ENCODE peak calls at places on chromosomes 5 and 9, in five cellular contexts. One of them, this sample, is unnamed.

GRCh38 chr5:149887622-149888183 is 56.9 kb downstream of the PDE6A start:
- DNase-seq in iPS DF 19.7: no peak
- DNase-seq in uterus: no peak
- DNase-seq in stomach: no peak
- DNase-seq in mesothelial cell of epicardium: peak
- DNase-seq in this sample: no peak

GRCh38 chr5:24397601-24398000 is 247.2 kb downstream of the CDH10 start:
- DNase-seq in iPS DF 19.7: no peak
- DNase-seq in uterus: no peak
- DNase-seq in stomach: no peak
- DNase-seq in mesothelial cell of epicardium: no peak
- DNase-seq in this sample: no peak

GRCh38 chr9:38442473-38443096 is 18.3 kb upstream of the IGFBPL1 start:
- DNase-seq in iPS DF 19.7: no peak
- DNase-seq in uterus: no peak
- DNase-seq in stomach: no peak
- DNase-seq in mesothelial cell of epicardium: no peak
- DNase-seq in this sample: no peak

GRCh38 chr5:44388504-44389409 is 463 bp downstream of the FGF10 start:
- DNase-seq in iPS DF 19.7: no peak
- DNase-seq in uterus: peak
- DNase-seq in stomach: peak
- DNase-seq in mesothelial cell of epicardium: peak
- DNase-seq in this sample: peak

GRCh38 chr5:154157483-154158378 is 32.8 kb upstream of the GALNT10 start:
- DNase-seq in iPS DF 19.7: no peak
- DNase-seq in uterus: no peak
- DNase-seq in stomach: no peak
- DNase-seq in mesothelial cell of epicardium: no peak
- DNase-seq in this sample: peak

GRCh38 chr9:70868661-70869652 is 252.5 kb downstream of the TRPM3 start:
- DNase-seq in iPS DF 19.7: no peak
- DNase-seq in uterus: no peak
- DNase-seq in stomach: peak
- DNase-seq in mesothelial cell of epicardium: no peak
- DNase-seq in this sample: no peak

GRCh38 chr9:133658442-133659431 is 22.6 kb downstream of the DBH start:
- DNase-seq in iPS DF 19.7: no peak
- DNase-seq in uterus: peak
- DNase-seq in stomach: peak
- DNase-seq in mesothelial cell of epicardium: peak
- DNase-seq in this sample: no peak

GRCh38 chr9:132372177-132373095 is 17.6 kb upstream of the SETX start:
- DNase-seq in iPS DF 19.7: no peak
- DNase-seq in uterus: no peak
- DNase-seq in stomach: peak
- DNase-seq in mesothelial cell of epicardium: no peak
- DNase-seq in this sample: no peak

GRCh38 chr5:54985301-54986268 is at the start of gene ESM1:
- DNase-seq in iPS DF 19.7: no peak
- DNase-seq in uterus: no peak
- DNase-seq in stomach: no peak
- DNase-seq in mesothelial cell of epicardium: no peak
- DNase-seq in this sample: no peak

This sample was measured in neural crest cell.